ENCODE peak calls at places on chromosomes 4 and X, in five cellular contexts. P, I, U, X and E are unnamed samples.

GRCh38 chr4:68466751-68467150 is 19.5 kb downstream of the TMPRSS11E start:
- DNase-seq in P (no peak), I (no peak), U (no peak), X (no peak), E (no peak)

GRCh38 chrX:73836956-73837477 is 274.0 kb downstream of the CHIC1 start:
- DNase-seq in P (no peak), I (no peak), U (no peak), X (no peak), E (no peak)

GRCh38 chrX:72094894-72095293 is 36.8 kb downstream of the RTL5 start:
- DNase-seq in P (no peak), I (peak), U (no peak), X (no peak), E (peak)

GRCh38 chr4:76836860-76837564 is 60.9 kb downstream of the SOWAHB start:
- DNase-seq in P (no peak), I (no peak), U (no peak), X (peak), E (no peak)

GRCh38 chrX:117407449-117408170 is 709.0 kb downstream of the KLHL13 start:
- DNase-seq in P (no peak), I (no peak), U (no peak), X (no peak), E (no peak)

GRCh38 chrX:3609800-3610199 is 103.6 kb downstream of the PRKX start:
- DNase-seq in P (no peak), I (no peak), U (peak), X (no peak), E (no peak)

GRCh38 chr4:81844717-81845116 is 373.0 kb upstream of the RASGEF1B start:
- DNase-seq in P (peak), I (peak), U (peak), X (peak), E (peak)

GRCh38 chrX:107823456-107823855 is 2.2 kb upstream of the MID2 start:
- DNase-seq in P (no peak), I (no peak), U (no peak), X (no peak), E (no peak)

GRCh38 chrX:132858018-132858417 is 100.4 kb downstream of the HS6ST2 start:
- DNase-seq in P (no peak), I (no peak), U (no peak), X (no peak), E (no peak)

GRCh38 chr4:164109517-164109916 is 615.0 kb downstream of the TMA16 start:
- DNase-seq in P (no peak), I (no peak), U (no peak), X (no peak), E (no peak)

GRCh38 chr4:100843897-100844296 is 326.1 kb upstream of the EMCN start:
- DNase-seq in P (no peak), I (no peak), U (no peak), X (no peak), E (no peak)

GRCh38 chr4:151169223-151169622 is 69.8 kb downstream of the RPS3A start:
- DNase-seq in P (no peak), I (no peak), U (no peak), X (no peak), E (peak)

GRCh38 chr4:40409835-40410234 is 74.7 kb downstream of the CHRNA9 start:
- DNase-seq in P (no peak), I (no peak), U (no peak), X (no peak), E (no peak)

GRCh38 chrX:124455966-124456365 is 109.6 kb downstream of the SH2D1A start:
- DNase-seq in P (no peak), I (no peak), U (no peak), X (no peak), E (no peak)

GRCh38 chr4:113153529-113154101 is 104.2 kb downstream of the ANK2 start:
- DNase-seq in P (no peak), I (no peak), U (peak), X (peak), E (no peak)

GRCh38 chr4:658681-659667 is 15.1 kb downstream of the ATP5ME start:
- DNase-seq in P (no peak), I (no peak), U (no peak), X (peak), E (no peak)

GRCh38 chr4:8022767-8023695 is 83.4 kb upstream of the AFAP1 start:
- DNase-seq in P (no peak), I (no peak), U (no peak), X (no peak), E (no peak)

GRCh38 chr4:184402740-184403383 is 71.5 kb downstream of the IRF2 start:
- DNase-seq in P (no peak), I (no peak), U (no peak), X (no peak), E (peak)

GRCh38 chrX:132737743-132738142 is 220.7 kb downstream of the HS6ST2 start:
- DNase-seq in P (no peak), I (no peak), U (no peak), X (no peak), E (no peak)

GRCh38 chr4:90187148-90187884 is 60.1 kb downstream of the CCSER1 start:
- DNase-seq in P (peak), I (no peak), U (no peak), X (no peak), E (no peak)

GRCh38 chrX:50765986-50766385 is 48.0 kb downstream of the SHROOM4 start:
- DNase-seq in P (no peak), I (no peak), U (no peak), X (no peak), E (no peak)

GRCh38 chrX:140149761-140150160 is 184.4 kb upstream of the CXorf66 start:
- DNase-seq in P (no peak), I (no peak), U (no peak), X (no peak), E (no peak)

GRCh38 chr4:55154933-55155332 is 29.5 kb upstream of the KDR start:
- DNase-seq in P (no peak), I (no peak), U (no peak), X (no peak), E (no peak)

GRCh38 chr4:101693842-101694398 is 96.6 kb upstream of the BANK1 start:
- DNase-seq in P (no peak), I (no peak), U (peak), X (no peak), E (peak)

GRCh38 chr4:8177544-8177943 is 18.9 kb upstream of the ABLIM2 start:
- DNase-seq in P (no peak), I (no peak), U (no peak), X (no peak), E (peak)

DNA sequence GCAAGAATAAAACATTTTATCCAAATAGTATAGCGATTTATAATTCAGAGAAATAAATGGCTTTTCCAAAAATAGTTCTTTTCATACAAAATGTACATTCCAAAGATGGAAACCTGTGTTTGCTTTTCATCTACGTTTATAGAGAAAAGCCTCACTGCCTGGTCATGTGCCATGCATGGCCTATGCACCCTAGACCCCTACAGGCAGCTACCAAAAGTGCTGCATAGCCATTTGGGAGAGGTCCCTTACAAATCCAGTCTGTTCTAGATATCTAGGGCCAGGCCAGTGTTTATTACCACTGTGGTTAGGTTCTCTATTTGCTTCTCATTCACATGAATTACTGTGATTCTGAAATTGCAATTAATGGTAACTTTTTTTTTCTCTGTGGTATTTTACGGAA is 17.2 kb downstream of the HMGB2 start:
- DNase-seq in P (no peak), I (peak), U (peak), X (peak), E (peak)
- TF ChIP-seq CHD2 in P (no peak), I (no peak), U (no peak), X (no peak), E (no peak)

GRCh38 chr4:128942547-128942946 is 133.0 kb downstream of the JADE1 start:
- DNase-seq in P (no peak), I (no peak), U (no peak), X (no peak), E (no peak)

GRCh38 chr4:128946929-128947328 is 137.4 kb downstream of the JADE1 start:
- DNase-seq in P (no peak), I (no peak), U (no peak), X (peak), E (no peak)

DNA sequence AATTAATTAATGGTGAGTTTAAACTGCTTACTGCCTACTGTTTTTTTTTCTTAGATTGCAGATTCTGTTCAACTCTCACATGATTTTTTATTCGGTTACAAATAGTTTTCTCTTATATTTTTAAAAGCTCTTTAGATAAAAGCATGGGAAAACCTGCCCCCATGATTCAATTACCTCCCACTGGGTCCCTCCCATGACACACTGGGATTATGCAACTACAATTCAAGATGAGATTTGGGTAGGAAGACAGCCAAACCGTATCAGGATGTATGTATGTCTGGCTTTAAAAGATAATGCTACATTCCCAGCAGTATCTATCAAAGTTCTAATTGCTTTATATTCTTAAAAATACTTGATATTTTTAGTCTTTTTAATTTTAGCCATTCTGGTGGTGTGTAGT is 131.5 kb downstream of the JADE1 start:
- DNase-seq in P (no peak), I (no peak), U (no peak), X (no peak), E (no peak)
- TF ChIP-seq REST in P (no peak), I (no peak), U (no peak), X (no peak), E (no peak)

DNA sequence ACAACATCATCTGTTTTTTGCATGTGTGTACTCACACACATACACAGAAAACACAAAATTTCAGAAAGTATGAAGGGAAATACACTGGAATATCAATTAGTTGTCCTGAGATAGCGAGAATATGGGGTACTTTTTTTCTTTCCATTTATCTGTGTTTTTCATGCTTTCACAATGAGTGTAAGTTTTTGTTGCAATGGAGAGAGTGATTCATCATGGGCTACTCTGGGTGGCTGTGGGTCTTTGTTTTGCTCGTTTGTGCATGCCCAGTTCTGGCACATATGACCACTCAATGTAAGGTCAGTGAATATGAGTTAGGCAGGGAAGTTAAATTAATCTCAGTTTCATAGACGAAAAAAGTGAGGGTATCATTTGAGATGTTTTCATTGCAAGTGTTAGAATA is 26.9 kb downstream of the XK start:
- DNase-seq in P (no peak), I (no peak), U (no peak), X (no peak), E (no peak)
- TF ChIP-seq CHD2 in P (no peak), I (no peak), U (no peak), X (no peak), E (no peak)

DNA sequence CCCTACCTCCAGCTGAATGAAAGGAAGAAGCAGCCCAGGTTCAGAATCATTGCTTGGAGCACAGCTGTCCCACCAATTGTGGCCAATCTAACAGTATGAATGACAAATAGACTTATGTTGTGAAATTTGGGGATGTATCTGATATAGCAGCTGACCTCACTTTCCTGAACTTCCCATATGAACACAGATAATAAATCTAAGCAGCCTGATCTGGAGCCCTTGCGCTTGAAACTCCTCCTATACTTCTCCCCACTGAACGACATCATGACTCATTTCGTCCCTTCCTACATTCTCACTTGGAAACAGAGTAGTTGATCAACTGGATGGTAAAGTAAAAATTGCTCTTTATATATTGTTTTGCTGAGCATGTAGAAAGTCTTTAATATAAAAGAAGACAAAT is 24.2 kb upstream of the AMELX start:
- DNase-seq in P (no peak), I (peak), U (no peak), X (no peak), E (no peak)
- TF ChIP-seq REST in P (no peak), I (no peak), U (no peak), X (no peak), E (no peak)

DNA sequence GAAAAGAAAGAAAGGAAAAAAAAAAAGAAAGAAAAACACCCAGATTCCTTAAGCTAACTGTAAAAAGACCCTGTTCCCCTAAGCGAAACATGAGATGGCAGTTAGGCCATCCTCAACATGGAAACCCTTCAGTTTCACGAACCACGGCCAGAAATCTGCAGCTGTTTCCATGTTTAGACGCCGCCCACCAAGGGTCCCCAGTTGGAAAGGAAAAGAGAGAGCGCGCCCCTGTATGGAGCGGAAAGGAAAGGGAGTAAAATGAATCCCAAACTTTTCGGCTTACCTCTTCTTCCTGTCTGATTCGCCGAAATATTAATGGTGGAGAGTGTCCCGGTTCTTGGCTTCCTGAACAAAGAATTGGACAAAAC is 38.3 kb downstream of the MGARP start:
- DNase-seq in P (no peak), I (no peak), U (no peak), X (no peak), E (no peak)
- TF ChIP-seq CHD2 in P (no peak), I (no peak), U (no peak), X (no peak), E (no peak)